ENCODE peak calls at places on chromosomes 5 and 9, in four cellular contexts. B is transverse colon, J is lower leg skin, P is uterus. F is an unnamed sample.

GRCh38 chr9:105338308-105338707 is 93.9 kb downstream of the SLC44A1 start:
- DNase-seq in P (no peak), J (no peak), B (no peak), F (no peak)

GRCh38 chr9:131018621-131019020 is 9.6 kb downstream of the LAMC3 start:
- DNase-seq in B (no peak), P (no peak), J (no peak), F (no peak)

GRCh38 chr9:3948826-3949578 is 350.9 kb downstream of the GLIS3 start:
- DNase-seq in B (no peak), P (no peak), J (no peak), F (no peak)

GRCh38 chr5:132839426-132840301 is 9.2 kb upstream of the SHROOM1 start:
- DNase-seq in J (no peak), B (peak), P (no peak), F (no peak)

GRCh38 chr5:134077926-134078580 is 36.4 kb upstream of the TCF7 start:
- DNase-seq in J (no peak), P (no peak), B (no peak), F (no peak)

GRCh38 chr5:141564216-141564692 is 54.5 kb downstream of the DIAPH1 start:
- DNase-seq in B (peak), P (peak), J (peak), F (peak)

GRCh38 chr9:135035781-135036760 is 51.4 kb upstream of the OLFM1 start:
- DNase-seq in B (no peak), P (peak), J (no peak), F (no peak)

GRCh38 chr9:130872058-130872453 is 24.6 kb downstream of the QRFP start:
- DNase-seq in P (no peak), B (no peak), J (no peak), F (no peak)

GRCh38 chr5:171207256-171207866 is 101.7 kb upstream of the TLX3 start:
- DNase-seq in P (no peak), J (no peak), B (no peak), F (no peak)

GRCh38 chr9:81626511-81626910 is 62.8 kb downstream of the TLE1 start:
- DNase-seq in B (no peak), J (no peak), P (no peak), F (no peak)

GRCh38 chr5:369151-369939 is 47.8 kb downstream of the AHRR start:
- DNase-seq in B (peak), P (no peak), J (peak), F (peak)

GRCh38 chr9:104907278-104907951 is 20.5 kb downstream of the ABCA1 start:
- DNase-seq in B (no peak), J (no peak), P (peak), F (no peak)

GRCh38 chr5:100505984-100506670 is 29.0 kb upstream of the FAM174A start:
- DNase-seq in B (no peak), J (no peak), P (no peak), F (no peak)

GRCh38 chr9:37801287-37801850 is 772 bp downstream of the DCAF10 start:
- DNase-seq in P (no peak), B (peak), J (no peak), F (peak)

GRCh38 chr5:113162770-113163169 is 186.2 kb downstream of the DCP2 start:
- DNase-seq in J (peak), B (no peak), P (no peak), F (no peak)

GRCh38 chr5:129917224-129917623 is 13.0 kb downstream of the CHSY3 start:
- DNase-seq in J (no peak), B (no peak), P (no peak), F (no peak)

GRCh38 chr5:74851684-74852353 is 14.4 kb downstream of the FAM169A start:
- DNase-seq in P (no peak), B (no peak), J (no peak), F (no peak)

GRCh38 chr5:165871279-165871678 is 2365.9 kb downstream of the MAT2B start:
- DNase-seq in J (no peak), P (no peak), B (no peak), F (no peak)

GRCh38 chr9:18610956-18611355 is 137.0 kb downstream of the ADAMTSL1 start:
- DNase-seq in J (no peak), P (no peak), B (no peak), F (no peak)

GRCh38 chr5:45750574-45750973 is 54.4 kb upstream of the HCN1 start:
- DNase-seq in P (no peak), J (no peak), B (no peak), F (no peak)

GRCh38 chr5:150411245-150411979 is 1.3 kb downstream of the CD74 start:
- DNase-seq in B (peak), J (no peak), P (peak), F (peak)
- H3K4me3 ChIP-seq in B (no peak), J (no peak), P (peak), F (no peak)

DNA sequence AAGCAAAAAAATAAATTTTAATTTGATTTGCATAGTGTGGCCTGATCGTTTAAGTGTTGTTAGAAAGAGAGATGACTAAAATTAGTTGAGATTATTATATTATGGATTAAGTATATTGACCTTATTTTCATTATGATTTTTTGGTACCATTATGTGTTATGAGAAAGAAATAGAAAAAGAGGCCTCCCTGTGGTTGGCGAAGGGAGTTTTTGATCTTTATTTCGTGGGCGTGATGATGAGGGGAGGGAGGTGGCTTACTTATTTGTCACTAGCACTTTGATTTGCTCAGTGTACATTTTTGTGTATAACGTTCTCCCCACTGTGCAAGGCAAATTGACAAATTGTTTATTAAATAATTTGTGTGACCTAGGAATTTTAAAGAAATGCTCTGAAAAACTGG is 2.8 kb downstream of the DAPK1 start:
- DNase-seq in J (no peak), P (no peak), B (no peak), F (no peak)
- H3K4me3 ChIP-seq in J (no peak), P (no peak), B (no peak), F (no peak)

GRCh38 chr9:121675381-121675780 is 23.9 kb downstream of the DAB2IP start:
- DNase-seq in P (no peak), B (no peak), J (no peak), F (no peak)
- H3K4me3 ChIP-seq in P (no peak), B (no peak), J (no peak), F (no peak)

DNA sequence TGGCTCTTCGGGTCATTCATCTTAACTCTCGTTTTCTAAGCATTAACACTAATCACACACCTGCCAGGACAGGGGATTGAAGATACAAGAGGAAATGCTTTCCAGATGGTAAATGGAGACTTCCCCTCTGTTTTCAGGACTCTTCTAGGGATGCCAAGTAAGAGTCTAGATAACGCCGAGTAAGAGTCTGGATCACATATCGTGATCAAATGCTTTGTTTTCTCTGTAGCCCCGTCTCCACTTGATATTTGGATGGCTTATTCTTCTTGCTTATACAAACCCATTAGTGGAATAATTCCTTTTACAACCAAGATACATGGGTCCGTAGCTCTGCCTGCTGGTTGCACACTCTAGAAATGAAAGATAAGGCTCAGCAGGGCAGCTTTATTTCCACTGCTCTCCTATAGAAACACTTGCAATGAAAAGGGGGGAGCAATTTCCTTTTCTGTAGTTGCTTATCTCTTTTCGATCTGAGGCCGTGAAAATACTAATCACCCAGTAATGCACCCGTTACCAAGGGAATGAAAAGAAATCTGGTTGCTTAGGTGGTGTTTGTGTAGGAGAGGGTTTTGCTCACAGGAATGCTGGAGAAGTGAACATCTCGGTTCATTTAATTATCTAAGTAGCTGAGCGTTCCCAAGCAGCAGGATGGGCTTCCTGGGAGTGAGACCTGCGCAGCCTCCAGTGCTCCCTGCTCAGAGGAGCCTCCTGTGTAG is 131.6 kb downstream of the ADAMTS16 start:
- DNase-seq in J (no peak), B (no peak), P (no peak), F (no peak)
- H3K4me3 ChIP-seq in J (no peak), B (no peak), P (no peak), F (no peak)

GRCh38 chr9:125705893-125706292 is 1.1 kb downstream of the MAPKAP1 start:
- DNase-seq in B (no peak), P (no peak), J (no peak), F (no peak)

GRCh38 chr9:125700791-125701190 is 6.2 kb downstream of the MAPKAP1 start:
- DNase-seq in J (no peak), P (no peak), B (no peak), F (no peak)

GRCh38 chr9:125699870-125700269 is 7.1 kb downstream of the MAPKAP1 start:
- DNase-seq in J (no peak), P (no peak), B (no peak), F (no peak)

GRCh38 chr9:125703662-125704061 is 3.3 kb downstream of the MAPKAP1 start:
- DNase-seq in P (no peak), J (no peak), B (no peak), F (no peak)

GRCh38 chr9:125701351-125701750 is 5.7 kb downstream of the MAPKAP1 start:
- DNase-seq in P (no peak), J (no peak), B (no peak), F (no peak)
- H3K4me3 ChIP-seq in P (no peak), J (no peak), B (no peak), F (no peak)

DNA sequence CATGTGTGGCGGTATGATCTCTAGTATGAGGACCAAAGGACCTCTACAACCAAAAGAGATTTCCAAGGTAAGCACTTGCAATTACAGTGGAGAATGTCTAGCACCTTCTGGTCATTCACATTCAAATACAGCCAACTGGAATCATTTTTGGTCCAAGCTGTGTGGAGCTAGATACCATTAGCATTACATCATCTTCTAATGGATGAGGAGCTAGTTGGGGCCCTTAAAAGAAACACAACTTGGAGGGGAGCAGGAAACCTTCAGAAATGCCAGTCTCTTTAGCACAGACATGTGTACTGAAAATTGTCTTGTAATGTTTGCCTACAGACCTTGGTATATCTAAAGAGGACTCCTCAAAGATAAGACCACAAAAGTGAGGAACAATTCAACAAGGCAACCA is 244.6 kb downstream of the BNC2 start:
- DNase-seq in B (no peak), P (no peak), J (no peak), F (no peak)
- H3K4me3 ChIP-seq in B (no peak), P (no peak), J (no peak), F (no peak)